ENCODE peak calls at places on chromosomes 2 and 18, in seven cellular contexts. One of them, this sample, is unnamed.

GRCh38 chr2:133602538-133602937 is 34.3 kb upstream of the NCKAP5 start:
- DNase-seq in tibial nerve: no peak
- DNase-seq in effector memory CD4-positive, alpha-beta T cell: no peak
- DNase-seq in SJSA1: no peak
- DNase-seq in astrocyte of the spinal cord: no peak
- DNase-seq in esophagus squamous epithelium: no peak
- DNase-seq in PC-9: no peak
- DNase-seq in this sample: peak; percentile 6

GRCh38 chr2:85385746-85386145 is 24.4 kb downstream of the CAPG start:
- DNase-seq in tibial nerve: no peak
- DNase-seq in effector memory CD4-positive, alpha-beta T cell: no peak
- DNase-seq in SJSA1: no peak
- DNase-seq in astrocyte of the spinal cord: no peak
- DNase-seq in esophagus squamous epithelium: no peak
- DNase-seq in PC-9: no peak
- DNase-seq in this sample: no peak

GRCh38 chr2:45871541-45871940 is 220.1 kb downstream of the PRKCE start:
- DNase-seq in tibial nerve: no peak
- DNase-seq in effector memory CD4-positive, alpha-beta T cell: no peak
- DNase-seq in SJSA1: no peak
- DNase-seq in astrocyte of the spinal cord: no peak
- DNase-seq in esophagus squamous epithelium: no peak
- DNase-seq in PC-9: no peak
- DNase-seq in this sample: no peak

GRCh38 chr2:72827999-72828646 is 2.3 kb upstream of the EXOC6B start:
- DNase-seq in tibial nerve: no peak
- DNase-seq in effector memory CD4-positive, alpha-beta T cell: no peak
- DNase-seq in SJSA1: no peak
- DNase-seq in astrocyte of the spinal cord: peak; percentile 32
- DNase-seq in esophagus squamous epithelium: no peak
- DNase-seq in PC-9: peak; percentile 98
- DNase-seq in this sample: peak; percentile 57

GRCh38 chr2:100895934-100896685 is 76.2 kb downstream of the NPAS2 start:
- DNase-seq in tibial nerve: no peak
- DNase-seq in effector memory CD4-positive, alpha-beta T cell: no peak
- DNase-seq in SJSA1: no peak
- DNase-seq in astrocyte of the spinal cord: no peak
- DNase-seq in esophagus squamous epithelium: no peak
- DNase-seq in PC-9: peak; percentile 80
- DNase-seq in this sample: no peak

GRCh38 chr18:2971741-2972552 is 41.0 kb downstream of the LPIN2 start:
- DNase-seq in tibial nerve: no peak
- DNase-seq in effector memory CD4-positive, alpha-beta T cell: peak; percentile 60
- DNase-seq in SJSA1: no peak
- DNase-seq in astrocyte of the spinal cord: peak; percentile 43
- DNase-seq in esophagus squamous epithelium: no peak
- DNase-seq in PC-9: no peak
- DNase-seq in this sample: no peak

GRCh38 chr18:59735269-59735860 is 38.1 kb upstream of the CCBE1 start:
- DNase-seq in tibial nerve: no peak
- DNase-seq in effector memory CD4-positive, alpha-beta T cell: no peak
- DNase-seq in SJSA1: no peak
- DNase-seq in astrocyte of the spinal cord: no peak
- DNase-seq in esophagus squamous epithelium: no peak
- DNase-seq in PC-9: no peak
- DNase-seq in this sample: no peak

GRCh38 chr2:88714667-88715066 is 23.2 kb downstream of the RPIA start:
- DNase-seq in tibial nerve: no peak
- DNase-seq in effector memory CD4-positive, alpha-beta T cell: no peak
- DNase-seq in SJSA1: no peak
- DNase-seq in astrocyte of the spinal cord: no peak
- DNase-seq in esophagus squamous epithelium: no peak
- DNase-seq in PC-9: no peak
- DNase-seq in this sample: no peak

GRCh38 chr2:74915743-74916142 is 42.7 kb upstream of the POLE4 start:
- DNase-seq in tibial nerve: no peak
- DNase-seq in effector memory CD4-positive, alpha-beta T cell: no peak
- DNase-seq in SJSA1: no peak
- DNase-seq in astrocyte of the spinal cord: peak; percentile 60
- DNase-seq in esophagus squamous epithelium: no peak
- DNase-seq in PC-9: no peak
- DNase-seq in this sample: peak; percentile 36

GRCh38 chr2:238152811-238153688 is 5.7 kb upstream of the ERFE start:
- DNase-seq in tibial nerve: no peak
- DNase-seq in effector memory CD4-positive, alpha-beta T cell: no peak
- DNase-seq in SJSA1: no peak
- DNase-seq in astrocyte of the spinal cord: no peak
- DNase-seq in esophagus squamous epithelium: no peak
- DNase-seq in PC-9: no peak
- DNase-seq in this sample: no peak

GRCh38 chr2:170276056-170276455 is 98.1 kb downstream of the MYO3B start:
- DNase-seq in tibial nerve: no peak
- DNase-seq in effector memory CD4-positive, alpha-beta T cell: no peak
- DNase-seq in SJSA1: no peak
- DNase-seq in astrocyte of the spinal cord: no peak
- DNase-seq in esophagus squamous epithelium: no peak
- DNase-seq in PC-9: no peak
- DNase-seq in this sample: no peak

GRCh38 chr2:186941853-186942252 is 92.9 kb upstream of the ZSWIM2 start:
- DNase-seq in tibial nerve: no peak
- DNase-seq in effector memory CD4-positive, alpha-beta T cell: no peak
- DNase-seq in SJSA1: no peak
- DNase-seq in astrocyte of the spinal cord: no peak
- DNase-seq in esophagus squamous epithelium: no peak
- DNase-seq in PC-9: no peak
- DNase-seq in this sample: no peak

GRCh38 chr18:50240083-50240563 is 26.2 kb downstream of the CFAP53 start:
- DNase-seq in tibial nerve: no peak
- DNase-seq in effector memory CD4-positive, alpha-beta T cell: no peak
- DNase-seq in SJSA1: no peak
- DNase-seq in astrocyte of the spinal cord: no peak
- DNase-seq in esophagus squamous epithelium: no peak
- DNase-seq in PC-9: peak; percentile 75
- DNase-seq in this sample: no peak

GRCh38 chr2:65647249-65647842 is 214.9 kb upstream of the SPRED2 start:
- DNase-seq in tibial nerve: no peak
- DNase-seq in effector memory CD4-positive, alpha-beta T cell: no peak
- DNase-seq in SJSA1: no peak
- DNase-seq in astrocyte of the spinal cord: no peak
- DNase-seq in esophagus squamous epithelium: no peak
- DNase-seq in PC-9: no peak
- DNase-seq in this sample: no peak

GRCh38 chr18:50461251-50461650 is 86.4 kb downstream of the SKA1 start:
- DNase-seq in tibial nerve: no peak
- DNase-seq in effector memory CD4-positive, alpha-beta T cell: no peak
- DNase-seq in SJSA1: no peak
- DNase-seq in astrocyte of the spinal cord: no peak
- DNase-seq in esophagus squamous epithelium: no peak
- DNase-seq in PC-9: no peak
- DNase-seq in this sample: no peak

GRCh38 chr2:10798783-10799182 is 13.8 kb downstream of the PDIA6 start:
- DNase-seq in tibial nerve: no peak
- DNase-seq in effector memory CD4-positive, alpha-beta T cell: no peak
- DNase-seq in SJSA1: no peak
- DNase-seq in astrocyte of the spinal cord: no peak
- DNase-seq in esophagus squamous epithelium: no peak
- DNase-seq in PC-9: no peak
- DNase-seq in this sample: no peak

DNA sequence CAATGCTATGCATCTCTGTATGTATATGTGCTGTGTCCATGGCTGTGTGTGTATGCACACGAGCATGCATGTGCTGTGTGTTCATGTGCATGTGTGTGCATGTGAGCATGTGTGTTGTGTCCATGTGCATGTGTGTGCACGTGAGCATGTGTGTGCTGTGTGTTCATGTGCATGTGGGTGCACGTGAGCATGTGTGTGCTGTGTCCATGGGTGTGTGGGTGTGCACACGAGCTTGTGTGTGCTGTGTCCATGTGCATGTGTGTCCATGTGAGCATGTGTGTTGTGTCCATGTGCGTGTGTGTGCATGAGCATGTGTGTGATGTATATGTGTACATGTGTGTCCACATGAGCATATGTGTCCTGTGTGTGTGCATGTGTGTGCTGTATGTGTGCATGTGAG is 414.4 kb upstream of the SALL3 start:
- DNase-seq in tibial nerve: no peak
- DNase-seq in effector memory CD4-positive, alpha-beta T cell: no peak
- DNase-seq in SJSA1: no peak
- DNase-seq in astrocyte of the spinal cord: no peak
- DNase-seq in esophagus squamous epithelium: no peak
- DNase-seq in PC-9: no peak
- DNase-seq in this sample: no peak
- H3K4me3 ChIP-seq in tibial nerve: no peak overlapping the region
- H3K4me3 ChIP-seq in effector memory CD4-positive, alpha-beta T cell: no peak overlapping the region
- H3K4me3 ChIP-seq in SJSA1: no peak overlapping the region
- H3K4me3 ChIP-seq in astrocyte of the spinal cord: no peak overlapping the region
- H3K4me3 ChIP-seq in esophagus squamous epithelium: no peak overlapping the region
- H3K4me3 ChIP-seq in PC-9: no peak overlapping the region
- H3K4me3 ChIP-seq in this sample: no peak overlapping the region

GRCh38 chr2:63051795-63052333 is 1.2 kb downstream of the OTX1 start:
- DNase-seq in tibial nerve: no peak
- DNase-seq in effector memory CD4-positive, alpha-beta T cell: no peak
- DNase-seq in SJSA1: no peak
- DNase-seq in astrocyte of the spinal cord: no peak
- DNase-seq in esophagus squamous epithelium: no peak
- DNase-seq in PC-9: no peak
- DNase-seq in this sample: no peak
- H3K4me3 ChIP-seq in tibial nerve: no peak overlapping the region
- H3K4me3 ChIP-seq in effector memory CD4-positive, alpha-beta T cell: no peak overlapping the region
- H3K4me3 ChIP-seq in SJSA1: no peak overlapping the region
- H3K4me3 ChIP-seq in astrocyte of the spinal cord: no peak overlapping the region
- H3K4me3 ChIP-seq in esophagus squamous epithelium: peak overlapping the region; percentile 68
- H3K4me3 ChIP-seq in PC-9: peak overlapping the region; percentile 100
- H3K4me3 ChIP-seq in this sample: no peak overlapping the region

GRCh38 chr2:27442981-27443323 is 771 bp downstream of the KRTCAP3 start:
- DNase-seq in tibial nerve: no peak
- DNase-seq in effector memory CD4-positive, alpha-beta T cell: no peak
- DNase-seq in SJSA1: no peak
- DNase-seq in astrocyte of the spinal cord: no peak
- DNase-seq in esophagus squamous epithelium: no peak
- DNase-seq in PC-9: no peak
- DNase-seq in this sample: no peak
- H3K4me3 ChIP-seq in tibial nerve: no peak overlapping the region
- H3K4me3 ChIP-seq in effector memory CD4-positive, alpha-beta T cell: no peak overlapping the region
- H3K4me3 ChIP-seq in SJSA1: no peak overlapping the region
- H3K4me3 ChIP-seq in astrocyte of the spinal cord: no peak overlapping the region
- H3K4me3 ChIP-seq in esophagus squamous epithelium: peak overlapping the region; percentile 55
- H3K4me3 ChIP-seq in PC-9: peak overlapping the region; percentile 79
- H3K4me3 ChIP-seq in this sample: no peak overlapping the region

GRCh38 chr18:75810481-75810880 is 383.0 kb upstream of the SMIM21 start:
- DNase-seq in tibial nerve: no peak
- DNase-seq in effector memory CD4-positive, alpha-beta T cell: no peak
- DNase-seq in SJSA1: peak; percentile 52
- DNase-seq in astrocyte of the spinal cord: no peak
- DNase-seq in esophagus squamous epithelium: no peak
- DNase-seq in PC-9: no peak
- DNase-seq in this sample: no peak

GRCh38 chr18:75811156-75811555 is 383.7 kb upstream of the SMIM21 start:
- DNase-seq in tibial nerve: no peak
- DNase-seq in effector memory CD4-positive, alpha-beta T cell: no peak
- DNase-seq in SJSA1: no peak
- DNase-seq in astrocyte of the spinal cord: no peak
- DNase-seq in esophagus squamous epithelium: no peak
- DNase-seq in PC-9: no peak
- DNase-seq in this sample: no peak

DNA sequence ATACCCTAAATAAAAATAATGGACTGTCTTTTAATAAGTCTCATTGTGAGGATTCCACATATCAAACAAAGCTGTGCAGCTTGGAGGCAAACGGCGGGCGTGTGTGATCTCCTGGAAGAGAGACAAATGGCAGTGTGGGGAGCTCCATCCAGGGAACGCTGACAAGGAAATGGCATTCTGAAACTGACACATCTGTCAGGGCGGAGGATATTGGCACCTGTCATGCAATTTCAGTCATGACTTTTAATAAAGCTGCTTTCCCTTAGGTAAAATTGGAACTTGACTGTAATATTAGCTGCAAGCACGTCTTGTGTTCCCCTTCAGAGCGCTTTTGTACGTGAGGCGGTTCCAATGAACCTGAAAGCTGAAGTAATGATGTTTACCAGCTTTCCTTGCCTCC is 381.9 kb upstream of the SMIM21 start:
- DNase-seq in tibial nerve: no peak
- DNase-seq in effector memory CD4-positive, alpha-beta T cell: no peak
- DNase-seq in SJSA1: no peak
- DNase-seq in astrocyte of the spinal cord: no peak
- DNase-seq in esophagus squamous epithelium: no peak
- DNase-seq in PC-9: no peak
- DNase-seq in this sample: no peak
- H3K4me3 ChIP-seq in tibial nerve: no peak overlapping the region
- H3K4me3 ChIP-seq in effector memory CD4-positive, alpha-beta T cell: no peak overlapping the region
- H3K4me3 ChIP-seq in SJSA1: no peak overlapping the region
- H3K4me3 ChIP-seq in astrocyte of the spinal cord: no peak overlapping the region
- H3K4me3 ChIP-seq in esophagus squamous epithelium: no peak overlapping the region
- H3K4me3 ChIP-seq in PC-9: no peak overlapping the region
- H3K4me3 ChIP-seq in this sample: no peak overlapping the region

This sample was measured in foreskin fibroblast.